ENCODE peak calls at places on chromosomes 16 and 17, in six cellular contexts. Z is sigmoid colon, Y is Peyer's patch, F is GM23248, M is fibroblast of lung, O is ovary. I is an unnamed sample. For H3K36me3, the result is how much of the 10 kb centered on the place peaks cover.

GRCh38 chr16:64416232-64417010 is 705.4 kb downstream of the CDH11 start:
- DNase-seq in F (peak), O (no peak), M (peak), Y (no peak), Z (no peak), I (no peak)

GRCh38 chr16:55835578-55835977 is 2.7 kb upstream of the CES1 start:
- DNase-seq in M (peak), Y (no peak), O (peak), F (no peak), Z (peak), I (no peak)

GRCh38 chr16:62066747-62067146 is 30.5 kb upstream of the CDH8 start:
- DNase-seq in O (no peak), Z (no peak), M (no peak), Y (no peak), F (no peak), I (no peak)

GRCh38 chr16:85800321-85800669 is 800 bp downstream of the COX4I1 start:
- DNase-seq in Y (no peak), Z (no peak), F (peak), O (no peak), M (no peak), I (no peak)

GRCh38 chr16:12120331-12120981 is 143.9 kb downstream of the SNX29 start:
- DNase-seq in M (peak), Z (peak), Y (no peak), O (no peak), F (no peak), I (peak)

GRCh38 chr16:50467943-50468748 is 80.0 kb upstream of the NKD1 start:
- DNase-seq in O (peak), Z (peak), M (no peak), F (peak), Y (peak), I (no peak)

GRCh38 chr17:70138309-70138865 is 30.9 kb upstream of the KCNJ2 start:
- DNase-seq in M (no peak), Z (no peak), Y (no peak), F (peak), O (no peak), I (no peak)

GRCh38 chr16:15422222-15422621 is 12.2 kb upstream of the BMERB1 start:
- DNase-seq in F (no peak), Z (no peak), Y (peak), M (no peak), O (no peak), I (no peak)

GRCh38 chr17:50095626-50096037 is 481 bp downstream of the PDK2 start:
- DNase-seq in F (peak), Z (no peak), O (no peak), M (peak), Y (no peak), I (no peak)

GRCh38 chr16:85330694-85331188 is 218.5 kb upstream of the CIBAR2 start:
- DNase-seq in Z (no peak), F (peak), O (no peak), Y (no peak), M (peak), I (no peak)

GRCh38 chr17:44848257-44848795 is 643 bp downstream of the HIGD1B start:
- DNase-seq in O (no peak), Z (no peak), Y (no peak), F (no peak), M (no peak), I (peak)

GRCh38 chr17:48444531-48445247 is 14.7 kb upstream of the SKAP1 start:
- DNase-seq in Y (no peak), O (no peak), F (no peak), M (no peak), Z (no peak), I (no peak)

DNA sequence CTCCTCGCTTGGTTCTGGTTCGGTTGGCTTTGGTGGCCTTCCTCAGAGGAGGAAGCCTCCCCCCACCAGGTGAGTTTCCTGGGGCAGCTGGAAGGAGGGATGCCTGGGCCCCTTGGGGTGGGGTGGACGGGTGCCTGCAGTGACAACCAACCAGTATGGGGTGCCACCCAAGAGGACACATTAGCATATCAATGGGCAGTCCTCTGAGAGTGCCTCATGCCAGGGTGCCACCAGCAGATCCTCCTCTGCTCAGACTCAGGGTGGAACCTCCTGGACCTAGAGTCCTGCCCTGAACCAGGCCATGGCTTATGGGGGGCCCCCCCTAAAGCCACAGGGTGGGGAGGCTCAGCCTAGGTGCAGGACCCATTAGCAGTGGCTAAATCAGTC is 2.7 kb downstream of the PPP1R1B start:
- DNase-seq in Y (peak), M (no peak), F (no peak), Z (no peak), O (no peak), I (no peak)
- H3K4me3 ChIP-seq in Y (peak), M (no peak), F (no peak), Z (no peak), O (no peak), I (no peak)

GRCh38 chr17:29124931-29125270 is 55.3 kb downstream of the MYO18A start:
- DNase-seq in M (no peak), Y (peak), F (no peak), O (no peak), Z (no peak), I (peak)

GRCh38 chr17:29121442-29121841 is 58.8 kb downstream of the MYO18A start:
- DNase-seq in O (no peak), M (no peak), Z (no peak), Y (no peak), F (no peak), I (no peak)

GRCh38 chr17:29124135-29124930 is 55.9 kb downstream of the MYO18A start:
- DNase-seq in Z (no peak), O (no peak), M (peak), Y (no peak), F (peak), I (no peak)

GRCh38 chr17:29125651-29126050 is 54.5 kb downstream of the MYO18A start:
- DNase-seq in Y (no peak), Z (no peak), O (no peak), M (no peak), F (no peak), I (no peak)

DNA sequence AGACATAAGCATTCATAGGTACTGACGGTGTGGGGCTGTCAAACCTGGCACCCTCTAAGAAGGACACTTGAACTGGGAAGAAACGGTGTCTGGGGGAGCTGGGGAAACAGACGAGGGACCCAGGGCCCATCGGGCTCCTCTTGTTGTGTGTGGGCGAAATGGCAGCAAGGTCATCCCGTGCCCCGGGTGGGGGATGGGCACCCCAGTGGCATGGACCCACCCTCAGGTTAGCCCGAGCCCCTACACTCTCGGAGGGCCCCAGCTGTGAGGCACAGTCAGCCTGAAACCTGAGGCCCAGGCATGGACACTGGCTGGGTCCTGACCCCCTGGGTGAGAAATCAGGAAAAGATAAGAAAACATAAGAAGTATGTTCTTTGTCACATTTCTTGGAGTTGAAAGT is 57.1 kb downstream of the MYO18A start:
- DNase-seq in F (no peak), O (no peak), M (no peak), Y (no peak), Z (no peak), I (no peak)
- H3K36me3 ChIP-seq in F (under half), O (under half), M (under half), Y (under half), Z (under half), I (half or more)

GRCh38 chr17:57984226-57984890 is 3.7 kb downstream of the VEZF1 start:
- DNase-seq in F (no peak), M (no peak), O (no peak), Y (no peak), Z (no peak), I (no peak)
- H3K4me3 ChIP-seq in F (peak), M (peak), O (no peak), Y (peak), Z (no peak), I (no peak)

DNA sequence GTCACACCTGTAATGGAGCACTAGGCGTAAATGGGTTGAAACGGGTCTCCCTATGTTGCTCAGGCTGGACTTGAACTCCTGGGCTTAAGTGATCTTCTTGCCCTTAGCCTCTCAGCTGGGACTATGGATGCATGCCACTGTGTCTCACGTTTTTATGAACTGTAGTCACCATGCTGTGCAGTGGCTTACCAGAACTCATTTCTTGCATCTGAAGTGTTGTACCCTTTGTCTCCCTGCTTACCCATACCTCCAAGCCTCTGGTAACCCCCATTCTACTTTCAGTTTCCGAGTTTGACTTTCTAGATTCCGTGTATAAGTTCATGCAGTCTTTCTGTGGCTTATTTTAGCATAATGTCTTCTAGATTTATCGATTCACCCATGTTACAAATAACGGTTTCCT is 7.7 kb downstream of the PYCARD start:
- DNase-seq in M (no peak), Y (no peak), Z (no peak), O (no peak), F (no peak), I (no peak)
- H3K36me3 ChIP-seq in M (under half), Y (under half), Z (half or more), O (under half), F (half or more), I (under half)

DNA sequence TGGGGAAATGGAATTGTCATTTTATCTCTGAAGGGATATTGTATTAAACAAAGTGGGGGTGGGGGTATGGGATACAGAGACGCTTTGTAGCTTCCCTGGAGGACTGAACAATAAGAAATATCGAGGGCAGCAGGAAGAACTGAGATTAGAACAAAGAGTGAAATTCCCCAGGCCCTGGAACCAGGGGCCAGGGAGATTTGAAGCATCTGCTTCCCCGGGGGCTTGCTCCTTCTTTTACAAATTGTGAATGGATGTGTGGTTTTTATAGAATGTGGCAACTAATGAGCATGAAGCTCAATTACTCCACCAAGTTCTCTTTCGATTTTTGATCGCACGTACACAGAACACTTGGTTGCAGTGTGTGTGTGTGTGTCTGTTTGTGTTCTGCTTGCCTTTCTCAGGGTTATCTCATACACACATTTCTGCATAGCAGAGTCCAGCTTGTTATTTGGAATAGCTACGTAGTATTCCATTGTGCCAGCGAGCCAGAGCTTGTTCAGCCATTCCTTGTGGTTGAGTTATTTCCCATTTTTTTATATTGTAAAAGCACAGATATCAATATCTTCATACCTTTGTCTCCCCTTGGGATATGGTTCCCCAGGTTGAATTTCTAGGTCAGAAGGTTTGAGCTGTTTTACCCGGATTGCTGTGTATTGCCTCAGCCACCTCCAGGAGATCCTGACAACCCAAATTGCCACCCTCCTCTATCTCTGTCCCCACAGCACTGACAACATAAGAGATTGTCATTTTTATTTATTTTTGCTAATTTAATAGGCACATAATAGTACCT is 4.2 kb upstream of the PIPOX start:
- DNase-seq in Z (no peak), O (no peak), Y (no peak), M (no peak), F (no peak), I (no peak)
- H3K4me3 ChIP-seq in Z (no peak), O (no peak), Y (no peak), M (no peak), F (no peak), I (no peak)